ENCODE peak calls at places on chromosome 20, in nine cellular contexts. One of them, this sample, is unnamed.

GRCh38 chr20:53708129-53708968 is 114.7 kb upstream of the ZNF217 start:
- DNase-seq in GM12865: peak; percentile 88
- DNase-seq in SK-N-SH: no peak
- DNase-seq in kidney epithelial cell: peak; percentile 88
- DNase-seq in aorta: no peak
- DNase-seq in HTR-8/SVneo: peak; percentile 83
- DNase-seq in NB4: peak; percentile 73
- DNase-seq in neural crest cell: no peak
- DNase-seq in C1 segment of cervical spinal cord: no peak
- DNase-seq in this sample: no peak

GRCh38 chr20:6157345-6157744 is 34.5 kb upstream of the FERMT1 start:
- DNase-seq in NB4: peak; percentile 43
- DNase-seq in kidney epithelial cell: no peak
- DNase-seq in C1 segment of cervical spinal cord: no peak
- DNase-seq in GM12865: peak; percentile 16
- DNase-seq in HTR-8/SVneo: no peak
- DNase-seq in aorta: no peak
- DNase-seq in neural crest cell: no peak
- DNase-seq in SK-N-SH: no peak
- DNase-seq in this sample: no peak

GRCh38 chr20:17806739-17807441 is 107.1 kb downstream of the BANF2 start:
- DNase-seq in aorta: peak; percentile 88
- DNase-seq in C1 segment of cervical spinal cord: no peak
- DNase-seq in GM12865: no peak
- DNase-seq in neural crest cell: no peak
- DNase-seq in kidney epithelial cell: no peak
- DNase-seq in HTR-8/SVneo: no peak
- DNase-seq in NB4: no peak
- DNase-seq in SK-N-SH: peak; percentile 66
- DNase-seq in this sample: no peak

GRCh38 chr20:13356087-13356486 is 135.0 kb downstream of the ISM1 start:
- DNase-seq in HTR-8/SVneo: no peak
- DNase-seq in kidney epithelial cell: no peak
- DNase-seq in NB4: no peak
- DNase-seq in C1 segment of cervical spinal cord: no peak
- DNase-seq in GM12865: no peak
- DNase-seq in aorta: no peak
- DNase-seq in SK-N-SH: no peak
- DNase-seq in neural crest cell: no peak
- DNase-seq in this sample: no peak

GRCh38 chr20:43835944-43836540 is 78.6 kb upstream of the TOX2 start:
- DNase-seq in C1 segment of cervical spinal cord: no peak
- DNase-seq in GM12865: no peak
- DNase-seq in NB4: no peak
- DNase-seq in SK-N-SH: no peak
- DNase-seq in neural crest cell: no peak
- DNase-seq in aorta: no peak
- DNase-seq in kidney epithelial cell: no peak
- DNase-seq in HTR-8/SVneo: no peak
- DNase-seq in this sample: no peak

GRCh38 chr20:1813101-1813529 is 82.1 kb upstream of the SIRPA start:
- DNase-seq in SK-N-SH: no peak
- DNase-seq in aorta: peak; percentile 93
- DNase-seq in GM12865: no peak
- DNase-seq in NB4: no peak
- DNase-seq in C1 segment of cervical spinal cord: no peak
- DNase-seq in HTR-8/SVneo: no peak
- DNase-seq in kidney epithelial cell: no peak
- DNase-seq in neural crest cell: no peak
- DNase-seq in this sample: no peak

GRCh38 chr20:58402827-58403226 is 13.8 kb downstream of the VAPB start:
- DNase-seq in GM12865: peak; percentile 61
- DNase-seq in kidney epithelial cell: no peak
- DNase-seq in SK-N-SH: no peak
- DNase-seq in neural crest cell: no peak
- DNase-seq in C1 segment of cervical spinal cord: no peak
- DNase-seq in aorta: no peak
- DNase-seq in NB4: no peak
- DNase-seq in HTR-8/SVneo: no peak
- DNase-seq in this sample: no peak

GRCh38 chr20:38523697-38524096 is 51.1 kb downstream of the RALGAPB start:
- DNase-seq in neural crest cell: no peak
- DNase-seq in SK-N-SH: no peak
- DNase-seq in kidney epithelial cell: no peak
- DNase-seq in HTR-8/SVneo: no peak
- DNase-seq in aorta: no peak
- DNase-seq in C1 segment of cervical spinal cord: no peak
- DNase-seq in GM12865: no peak
- DNase-seq in NB4: peak; percentile 36
- DNase-seq in this sample: no peak

GRCh38 chr20:23686046-23686750 is 2.6 kb downstream of the CST4 start:
- DNase-seq in SK-N-SH: no peak
- DNase-seq in neural crest cell: no peak
- DNase-seq in C1 segment of cervical spinal cord: no peak
- DNase-seq in HTR-8/SVneo: no peak
- DNase-seq in NB4: no peak
- DNase-seq in GM12865: no peak
- DNase-seq in aorta: no peak
- DNase-seq in kidney epithelial cell: no peak
- DNase-seq in this sample: no peak

GRCh38 chr20:19583532-19584175 is 174.4 kb upstream of the RIN2 start:
- DNase-seq in aorta: peak; percentile 91
- DNase-seq in NB4: peak; percentile 80
- DNase-seq in kidney epithelial cell: no peak
- DNase-seq in C1 segment of cervical spinal cord: peak; percentile 14
- DNase-seq in SK-N-SH: peak; percentile 67
- DNase-seq in neural crest cell: peak; percentile 85
- DNase-seq in HTR-8/SVneo: peak; percentile 28
- DNase-seq in GM12865: peak; percentile 49
- DNase-seq in this sample: peak; percentile 63

GRCh38 chr20:2653511-2654383 is 1.3 kb downstream of the NOP56 start:
- DNase-seq in aorta: no peak
- DNase-seq in GM12865: no peak
- DNase-seq in NB4: peak; percentile 33
- DNase-seq in C1 segment of cervical spinal cord: no peak
- DNase-seq in kidney epithelial cell: no peak
- DNase-seq in SK-N-SH: no peak
- DNase-seq in neural crest cell: no peak
- DNase-seq in HTR-8/SVneo: no peak
- DNase-seq in this sample: no peak

GRCh38 chr20:22700387-22700786 is 116.0 kb upstream of the FOXA2 start:
- DNase-seq in GM12865: no peak
- DNase-seq in NB4: no peak
- DNase-seq in C1 segment of cervical spinal cord: no peak
- DNase-seq in SK-N-SH: no peak
- DNase-seq in kidney epithelial cell: no peak
- DNase-seq in HTR-8/SVneo: no peak
- DNase-seq in neural crest cell: no peak
- DNase-seq in aorta: no peak
- DNase-seq in this sample: no peak

GRCh38 chr20:45448250-45448649 is 21.3 kb upstream of the WFDC2 start:
- DNase-seq in neural crest cell: no peak
- DNase-seq in kidney epithelial cell: no peak
- DNase-seq in NB4: no peak
- DNase-seq in aorta: no peak
- DNase-seq in C1 segment of cervical spinal cord: no peak
- DNase-seq in SK-N-SH: no peak
- DNase-seq in GM12865: no peak
- DNase-seq in HTR-8/SVneo: no peak
- DNase-seq in this sample: no peak

GRCh38 chr20:16661738-16662137 is 68.1 kb upstream of the SNRPB2 start:
- DNase-seq in neural crest cell: no peak
- DNase-seq in kidney epithelial cell: no peak
- DNase-seq in C1 segment of cervical spinal cord: peak; percentile 73
- DNase-seq in HTR-8/SVneo: no peak
- DNase-seq in GM12865: no peak
- DNase-seq in SK-N-SH: no peak
- DNase-seq in aorta: no peak
- DNase-seq in NB4: no peak
- DNase-seq in this sample: no peak

GRCh38 chr20:41177636-41178035 is 40.3 kb downstream of the PLCG1 start:
- DNase-seq in NB4: no peak
- DNase-seq in GM12865: no peak
- DNase-seq in neural crest cell: no peak
- DNase-seq in HTR-8/SVneo: peak; percentile 91
- DNase-seq in aorta: peak; percentile 92
- DNase-seq in SK-N-SH: no peak
- DNase-seq in kidney epithelial cell: peak; percentile 65
- DNase-seq in C1 segment of cervical spinal cord: peak; percentile 74
- DNase-seq in this sample: no peak

GRCh38 chr20:38805502-38805957 is at the start of gene PPP1R16B:
- DNase-seq in aorta: peak; percentile 84
- DNase-seq in HTR-8/SVneo: peak; percentile 88
- DNase-seq in neural crest cell: peak; percentile 54
- DNase-seq in C1 segment of cervical spinal cord: peak; percentile 34
- DNase-seq in GM12865: peak; percentile 86
- DNase-seq in kidney epithelial cell: no peak
- DNase-seq in NB4: peak; percentile 85
- DNase-seq in SK-N-SH: peak; percentile 94
- DNase-seq in this sample: peak; percentile 20

GRCh38 chr20:10167594-10167993 is 51.0 kb upstream of the SNAP25 start:
- DNase-seq in HTR-8/SVneo: no peak
- DNase-seq in SK-N-SH: no peak
- DNase-seq in kidney epithelial cell: no peak
- DNase-seq in NB4: no peak
- DNase-seq in aorta: no peak
- DNase-seq in neural crest cell: no peak
- DNase-seq in GM12865: no peak
- DNase-seq in C1 segment of cervical spinal cord: no peak
- DNase-seq in this sample: no peak

GRCh38 chr20:50824137-50824536 is 29.3 kb downstream of the BCAS4 start:
- DNase-seq in GM12865: no peak
- DNase-seq in HTR-8/SVneo: no peak
- DNase-seq in C1 segment of cervical spinal cord: no peak
- DNase-seq in SK-N-SH: no peak
- DNase-seq in neural crest cell: no peak
- DNase-seq in NB4: no peak
- DNase-seq in aorta: peak; percentile 93
- DNase-seq in kidney epithelial cell: no peak
- DNase-seq in this sample: no peak

GRCh38 chr20:51350941-51351631 is 191.4 kb downstream of the NFATC2 start:
- DNase-seq in kidney epithelial cell: no peak
- DNase-seq in neural crest cell: no peak
- DNase-seq in GM12865: no peak
- DNase-seq in HTR-8/SVneo: no peak
- DNase-seq in aorta: no peak
- DNase-seq in C1 segment of cervical spinal cord: no peak
- DNase-seq in SK-N-SH: no peak
- DNase-seq in NB4: no peak
- DNase-seq in this sample: no peak

GRCh38 chr20:47328841-47329448 is 27.6 kb downstream of the ZMYND8 start:
- DNase-seq in kidney epithelial cell: no peak
- DNase-seq in SK-N-SH: no peak
- DNase-seq in C1 segment of cervical spinal cord: peak; percentile 10
- DNase-seq in NB4: no peak
- DNase-seq in GM12865: no peak
- DNase-seq in neural crest cell: no peak
- DNase-seq in aorta: no peak
- DNase-seq in HTR-8/SVneo: no peak
- DNase-seq in this sample: no peak

This sample was measured in HuH-7.5.